ENCODE peak calls at places on chromosomes 1 and 21, in nine cellular contexts. G, D, R, K, M, B, Q, P and H are unnamed samples.
A peak's percentile ranks its signal among the peaks of the same experiment; 100 is the strongest.

GRCh38 chr1:99996951-99997350 is 27.2 kb downstream of the SLC35A3 start:
- DNase-seq in D (no peak), R (no peak), B (no peak), M (no peak), P (no peak), Q (no peak), G (no peak), K (no peak), H (no peak)

GRCh38 chr1:186633101-186633500 is 47.1 kb downstream of the PTGS2 start:
- DNase-seq in D (no peak), Q (no peak), R (no peak), G (no peak), M (no peak), P (no peak), B (no peak), K (no peak), H (no peak)

GRCh38 chr1:11053758-11054137 is 6.1 kb downstream of the SRM start:
- DNase-seq in K (no peak), P (peak; percentile 12), R (peak; percentile 78), B (peak; percentile 33), M (no peak), D (peak; percentile 37), Q (no peak), G (peak; percentile 35), H (no peak)

GRCh38 chr1:45405636-45406035 is 65.4 kb upstream of the MUTYH start:
- DNase-seq in P (no peak), B (no peak), R (no peak), M (no peak), K (no peak), G (no peak), D (no peak), Q (no peak), H (no peak)

GRCh38 chr1:44037154-44037553 is 5.9 kb upstream of the SLC6A9 start:
- DNase-seq in G (no peak), P (peak; percentile 6), R (no peak), M (no peak), B (no peak), K (no peak), Q (no peak), D (no peak), H (no peak)

GRCh38 chr1:24635195-24635843 is 7.8 kb upstream of the SRRM1 start:
- DNase-seq in Q (peak; percentile 60), P (peak; percentile 68), D (no peak), R (no peak), K (no peak), G (peak; percentile 63), B (peak; percentile 91), M (peak; percentile 85), H (no peak)

GRCh38 chr1:240363315-240363714 is 248.6 kb downstream of the GREM2 start:
- DNase-seq in B (no peak), R (no peak), Q (no peak), G (no peak), D (no peak), K (no peak), M (no peak), P (no peak), H (no peak)

GRCh38 chr1:201051399-201051798 is 27.9 kb upstream of the KIF21B start:
- DNase-seq in K (no peak), B (no peak), D (no peak), G (no peak), R (no peak), M (no peak), P (no peak), Q (no peak), H (no peak)

GRCh38 chr1:113751516-113751915 is 7.8 kb downstream of the PHTF1 start:
- DNase-seq in K (no peak), Q (no peak), R (no peak), B (no peak), D (no peak), M (no peak), P (no peak), G (no peak), H (no peak)

GRCh38 chr1:14997646-14998276 is 155.8 kb upstream of the TMEM51 start:
- DNase-seq in B (no peak), P (no peak), D (no peak), Q (no peak), M (no peak), G (no peak), R (no peak), K (no peak), H (no peak)

GRCh38 chr21:35512321-35512720 is 463.2 kb upstream of the RUNX1 start:
- DNase-seq in Q (no peak), D (no peak), R (no peak), P (no peak), K (no peak), B (no peak), M (no peak), G (no peak), H (no peak)

GRCh38 chr1:150164224-150164623 is 14.5 kb downstream of the PLEKHO1 start:
- DNase-seq in P (no peak), D (peak; percentile 67), M (no peak), B (no peak), G (no peak), K (no peak), Q (no peak), R (no peak), H (no peak)

GRCh38 chr1:26787381-26787705 is 407 bp upstream of the PIGV start:
- DNase-seq in G (peak; percentile 90), P (peak; percentile 72), D (no peak), M (no peak), Q (no peak), B (peak; percentile 85), K (no peak), R (no peak), H (no peak)

GRCh38 chr1:223219318-223219635 is 76.2 kb upstream of the TLR5 start:
- DNase-seq in G (no peak), Q (no peak), P (no peak), B (no peak), D (no peak), R (no peak), K (no peak), M (no peak), H (no peak)

GRCh38 chr1:230068952-230069684 is 2.1 kb downstream of the GALNT2 start:
- DNase-seq in R (no peak), Q (no peak), M (peak; percentile 65), D (no peak), G (peak; percentile 16), P (no peak), K (no peak), B (no peak), H (no peak)

GRCh38 chr1:41672173-41672572 is 187.7 kb upstream of the EDN2 start:
- DNase-seq in P (peak; percentile 86), Q (peak; percentile 76), G (no peak), M (peak; percentile 94), R (no peak), K (peak; percentile 78), B (peak; percentile 77), D (no peak), H (no peak)

GRCh38 chr21:15804247-15804985 is 74.6 kb downstream of the USP25 start:
- DNase-seq in R (no peak), B (no peak), G (no peak), M (no peak), P (no peak), D (no peak), K (no peak), Q (no peak), H (no peak)

GRCh38 chr1:118984990-118985608 is 3.0 kb downstream of the TBX15 start:
- DNase-seq in M (no peak), D (no peak), G (no peak), Q (no peak), R (no peak), B (peak; percentile 43), P (no peak), K (no peak), H (no peak)

GRCh38 chr1:156069490-156070455 is 8.8 kb downstream of the RAB25 start:
- DNase-seq in K (no peak), G (no peak), Q (no peak), P (no peak), M (no peak), B (no peak), R (no peak), D (no peak), H (no peak)

GRCh38 chr21:41921089-41921819 is 32.6 kb downstream of the C2CD2 start:
- DNase-seq in B (no peak), G (no peak), R (no peak), Q (no peak), D (no peak), M (no peak), K (no peak), P (no peak), H (no peak)

GRCh38 chr1:214547747-214548146 is 3.7 kb downstream of the PTPN14 start:
- DNase-seq in B (no peak), D (no peak), G (no peak), Q (no peak), R (no peak), P (no peak), K (no peak), M (no peak), H (no peak)

GRCh38 chr1:53629101-53629691 is 109.8 kb downstream of the GLIS1 start:
- DNase-seq in D (no peak), P (no peak), M (no peak), R (no peak), B (no peak), G (no peak), K (no peak), Q (no peak), H (no peak)

GRCh38 chr1:55147504-55147903 is 67.7 kb downstream of the USP24 start:
- DNase-seq in P (no peak), G (no peak), B (no peak), K (no peak), M (no peak), D (peak; percentile 52), R (no peak), Q (no peak), H (no peak)

GRCh38 chr1:17510138-17510537 is 29.4 kb upstream of the ARHGEF10L start:
- DNase-seq in D (no peak), B (no peak), Q (no peak), K (no peak), R (no peak), P (no peak), M (no peak), G (no peak), H (no peak)
- TF ChIP-seq CTCF in D (no peak), B (no peak), Q (no peak), K (no peak), R (no peak), P (no peak), M (no peak), G (no peak), H (no peak)

GRCh38 chr21:46154955-46155513 is 345 bp downstream of the FTCD start:
- DNase-seq in B (no peak), R (no peak), P (no peak), D (peak; percentile 39), Q (no peak), M (no peak), K (no peak), G (no peak), H (peak; percentile 44)
- TF ChIP-seq CTCF in B (no peak), R (no peak), P (no peak), D (no peak), Q (no peak), M (no peak), K (no peak), G (no peak), H (no peak)

GRCh38 chr1:164518692-164519332 is 40.2 kb upstream of the PBX1 start:
- DNase-seq in B (no peak), K (no peak), P (no peak), D (no peak), Q (no peak), G (peak; percentile 2), R (no peak), M (no peak), H (no peak)
- TF ChIP-seq CTCF in B (peak; percentile 8), K (no peak), P (no peak), D (no peak), Q (no peak), G (no peak), R (no peak), M (no peak), H (no peak)

GRCh38 chr1:181779343-181779742 is 282.2 kb downstream of the ZNF648 start:
- DNase-seq in G (no peak), R (no peak), B (no peak), K (no peak), P (no peak), Q (no peak), D (no peak), M (no peak), H (no peak)
- TF ChIP-seq CTCF in G (no peak), R (no peak), B (no peak), K (no peak), P (no peak), Q (no peak), D (no peak), M (no peak), H (no peak)